ENCODE peak calls at places on chromosomes 3 and 15, in nine cellular contexts. X is CD8-positive, alpha-beta T cell; I is astrocyte of the spinal cord; U is lower lobe of right lung; V is BJ; O is endodermal cell; N is cardiac muscle cell; Z is Peyer's patch; W is heart right ventricle. R is an unnamed sample.

GRCh38 chr3:57155214-57155613 is 9.9 kb downstream of the IL17RD start:
- DNase-seq in U (no peak), N (no peak), W (no peak), I (no peak), O (no peak), X (no peak), V (no peak), Z (no peak), R (no peak)

GRCh38 chr3:2793987-2794386 is 316.2 kb downstream of the IL5RA start:
- DNase-seq in U (no peak), W (no peak), V (no peak), X (no peak), Z (no peak), O (no peak), I (no peak), N (no peak), R (no peak)

GRCh38 chr15:101489236-101489632 is 273 bp downstream of the PCSK6 start:
- DNase-seq in W (peak; percentile 57), I (no peak), Z (no peak), N (peak; percentile 50), V (no peak), X (no peak), O (peak; percentile 82), U (peak; percentile 62), R (no peak)

GRCh38 chr3:45887285-45887684 is 942 bp downstream of the CCR9 start:
- DNase-seq in I (no peak), O (no peak), N (no peak), X (no peak), Z (no peak), W (no peak), U (no peak), V (no peak), R (no peak)

GRCh38 chr3:159765025-159765859 is 223.4 kb upstream of the IL12A start:
- DNase-seq in W (peak; percentile 69), N (peak; percentile 94), O (peak; percentile 87), Z (peak; percentile 63), V (peak; percentile 98), U (peak; percentile 61), I (peak; percentile 99), X (no peak), R (peak; percentile 90)

GRCh38 chr15:40340038-40340739 is 550 bp downstream of the CCDC9B start:
- DNase-seq in V (no peak), W (peak; percentile 91), N (peak; percentile 82), O (no peak), X (no peak), Z (peak; percentile 66), U (peak; percentile 70), I (peak; percentile 71), R (no peak)

GRCh38 chr3:177385831-177386301 is 188.6 kb upstream of the TBL1XR1 start:
- DNase-seq in Z (no peak), O (no peak), V (peak; percentile 20), X (no peak), U (no peak), N (peak; percentile 18), I (peak; percentile 38), W (no peak), R (peak; percentile 16)

GRCh38 chr3:168094580-168094876 is 1.2 kb downstream of the GOLIM4 start:
- DNase-seq in O (no peak), X (no peak), U (peak; percentile 56), N (peak; percentile 66), V (no peak), W (peak; percentile 50), I (no peak), Z (no peak), R (no peak)

GRCh38 chr3:152296990-152297389 is 28.3 kb downstream of the MBNL1 start:
- DNase-seq in V (no peak), X (no peak), Z (no peak), W (no peak), I (no peak), N (no peak), U (no peak), O (no peak), R (no peak)

GRCh38 chr15:39709941-39710340 is 72.7 kb downstream of the FSIP1 start:
- DNase-seq in I (no peak), X (no peak), O (no peak), N (no peak), W (no peak), U (no peak), V (no peak), Z (no peak), R (no peak)

GRCh38 chr3:13605555-13605954 is 56.6 kb downstream of the FBLN2 start:
- DNase-seq in N (no peak), Z (no peak), I (no peak), W (no peak), O (no peak), X (no peak), U (no peak), V (no peak), R (no peak)

GRCh38 chr3:115975353-115975752 is 352.0 kb downstream of the GAP43 start:
- DNase-seq in I (peak; percentile 88), Z (no peak), X (no peak), V (no peak), N (peak; percentile 70), O (no peak), W (no peak), U (no peak), R (no peak)

GRCh38 chr3:46102059-46102779 is 74.9 kb upstream of the XCR1 start:
- DNase-seq in W (no peak), U (no peak), N (no peak), O (no peak), V (no peak), Z (no peak), I (no peak), X (no peak), R (no peak)

GRCh38 chr3:101038393-101038792 is 45.2 kb upstream of the ABI3BP start:
- DNase-seq in X (no peak), V (no peak), O (no peak), Z (no peak), U (no peak), W (no peak), N (no peak), I (no peak), R (no peak)

GRCh38 chr3:61381745-61382392 is 130.6 kb upstream of the FHIT start:
- DNase-seq in V (no peak), O (no peak), W (no peak), U (no peak), X (no peak), N (peak; percentile 46), I (peak; percentile 36), Z (no peak), R (peak; percentile 2)

GRCh38 chr15:83992356-83993031 is 243.1 kb upstream of the GOLGA6L4 start:
- DNase-seq in W (no peak), X (no peak), Z (no peak), O (no peak), U (no peak), N (no peak), V (no peak), I (no peak), R (no peak)

GRCh38 chr3:30680789-30681188 is 74.4 kb downstream of the TGFBR2 start:
- DNase-seq in I (peak; percentile 61), Z (no peak), O (peak; percentile 63), U (no peak), V (no peak), X (no peak), W (peak; percentile 21), N (peak; percentile 38), R (peak; percentile 26)

GRCh38 chr15:57377478-57377847 is 1.2 kb downstream of the CGNL1 start:
- DNase-seq in O (no peak), X (no peak), V (no peak), I (no peak), U (no peak), Z (no peak), W (no peak), N (no peak), R (no peak)

GRCh38 chr3:179333084-179333483 is 10.3 kb downstream of the ZNF639 start:
- DNase-seq in U (no peak), O (no peak), I (no peak), N (no peak), W (no peak), X (no peak), V (no peak), Z (no peak), R (no peak)

GRCh38 chr3:17969244-17969643 is 226.8 kb upstream of the TBC1D5 start:
- DNase-seq in V (no peak), I (no peak), O (no peak), N (no peak), W (no peak), X (no peak), U (no peak), Z (no peak), R (no peak)

GRCh38 chr3:31817411-31817966 is 163.6 kb downstream of the OSBPL10 start:
- DNase-seq in W (no peak), X (no peak), U (no peak), I (no peak), V (no peak), Z (no peak), N (no peak), O (no peak), R (no peak)

GRCh38 chr15:72070817-72071447 is 47.0 kb downstream of the MYO9A start:
- DNase-seq in U (no peak), O (no peak), Z (no peak), X (no peak), V (no peak), W (no peak), I (no peak), N (no peak), R (no peak)

DNA sequence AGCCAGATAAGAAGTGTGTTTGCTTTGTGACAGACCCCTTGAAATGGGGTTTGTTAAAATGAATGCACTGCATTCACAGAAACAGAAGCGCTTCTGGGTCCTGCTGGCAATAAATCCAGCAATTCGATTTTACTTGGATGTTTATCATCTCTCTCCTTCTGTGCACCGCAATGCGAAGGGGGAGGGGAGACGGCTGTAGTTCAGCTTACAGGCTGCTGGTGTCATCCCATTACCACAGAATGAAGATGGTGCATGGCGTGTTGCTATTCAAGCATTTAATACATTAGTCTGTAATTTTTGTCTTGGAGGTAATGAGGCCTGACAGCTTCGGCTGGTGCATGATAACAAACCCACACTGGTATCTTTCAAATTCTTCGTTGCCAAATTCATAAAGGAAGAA is 418.1 kb downstream of the OTOL1 start:
- DNase-seq in U (no peak), V (peak; percentile 9), Z (peak; percentile 46), I (peak; percentile 82), O (peak; percentile 79), W (peak; percentile 10), X (no peak), N (peak; percentile 81), R (peak; percentile 42)
- TF ChIP-seq CTCF in U (peak; percentile 24), V (peak; percentile 56), Z (no peak), I (peak; percentile 73), O (peak; percentile 85), W (peak; percentile 57), X (no peak), N (peak; percentile 64), R (peak; percentile 53)

GRCh38 chr15:75646112-75646943 is 1.4 kb upstream of the SNX33 start:
- DNase-seq in V (no peak), O (no peak), N (no peak), U (no peak), X (no peak), Z (no peak), I (no peak), W (no peak), R (no peak)
- H3K4me3 ChIP-seq in V (peak overlapping the region; percentile 77), O (peak overlapping the region; percentile 88), N (peak overlapping the region; percentile 70), U (peak overlapping the region; percentile 82), X (peak overlapping the region; percentile 89), Z (peak overlapping the region; percentile 77), I (peak overlapping the region; percentile 64), W (peak overlapping the region; percentile 77), R (peak overlapping the region; percentile 61)

GRCh38 chr15:43209059-43209824 is 11.6 kb downstream of the EPB42 start:
- DNase-seq in N (peak; percentile 22), Z (peak; percentile 40), O (peak; percentile 91), I (no peak), U (no peak), V (no peak), X (no peak), W (no peak), R (no peak)
- TF ChIP-seq CTCF in N (peak; percentile 25), Z (no peak), O (peak; percentile 69), I (peak; percentile 16), U (no peak), V (no peak), X (no peak), W (peak; percentile 17), R (peak; percentile 16)

GRCh38 chr3:129608087-129608935 is 1.8 kb upstream of the PLXND1 start:
- DNase-seq in O (peak; percentile 85), X (no peak), I (peak; percentile 69), N (peak; percentile 74), V (no peak), W (peak; percentile 24), Z (no peak), U (no peak), R (no peak)
- H3K4me3 ChIP-seq in O (no peak overlapping the region), X (no peak overlapping the region), I (no peak overlapping the region), N (no peak overlapping the region), V (no peak overlapping the region), W (peak overlapping the region; percentile 60), Z (no peak overlapping the region), U (peak overlapping the region; percentile 55), R (no peak overlapping the region)

R was measured in HFF-Myc.